ENCODE peak calls at places on chromosomes 13 and 19, in seven cellular contexts. K, C, M, Y, E, N and T are unnamed samples.

GRCh38 chr19:38669532-38669931 is 22.1 kb downstream of the ACTN4 start:
- DNase-seq in K (peak; percentile 69), C (no peak), M (no peak), Y (no peak), E (no peak), N (no peak), T (no peak)

GRCh38 chr19:56252699-56253422 is 19.7 kb upstream of the EDDM13 start:
- DNase-seq in K (peak; percentile 53), C (peak; percentile 35), M (peak; percentile 83), Y (peak; percentile 86), E (peak; percentile 28), N (peak; percentile 43), T (peak; percentile 31)

GRCh38 chr19:44076325-44076724 is 4.4 kb downstream of the ZNF284 start:
- DNase-seq in K (no peak), C (no peak), M (no peak), Y (no peak), E (no peak), N (no peak), T (no peak)

GRCh38 chr13:51456510-51456909 is 3.7 kb upstream of the INTS6 start:
- DNase-seq in K (no peak), C (no peak), M (no peak), Y (no peak), E (no peak), N (no peak), T (no peak)

GRCh38 chr19:35733180-35734125 is 8.8 kb downstream of the IGFLR1 start:
- DNase-seq in K (no peak), C (no peak), M (no peak), Y (no peak), E (no peak), N (no peak), T (no peak)

GRCh38 chr13:75312884-75313520 is 169.0 kb downstream of the TBC1D4 start:
- DNase-seq in K (peak; percentile 7), C (no peak), M (no peak), Y (no peak), E (no peak), N (no peak), T (no peak)

GRCh38 chr13:39892731-39893293 is 237.3 kb downstream of the COG6 start:
- DNase-seq in K (no peak), C (no peak), M (no peak), Y (peak; percentile 12), E (no peak), N (no peak), T (no peak)

GRCh38 chr13:67474114-67474513 is 244.0 kb upstream of the PCDH9 start:
- DNase-seq in K (no peak), C (no peak), M (no peak), Y (no peak), E (no peak), N (no peak), T (no peak)

GRCh38 chr13:42176286-42176685 is 95.7 kb upstream of the AKAP11 start:
- DNase-seq in K (no peak), C (no peak), M (no peak), Y (no peak), E (no peak), N (no peak), T (no peak)

GRCh38 chr19:46373573-46374359 is 26.9 kb downstream of the PPP5C start:
- DNase-seq in K (no peak), C (peak; percentile 98), M (peak; percentile 94), Y (peak; percentile 99), E (peak; percentile 61), N (no peak), T (peak; percentile 59)

GRCh38 chr13:65638572-65639168 is 1591.5 kb downstream of the PCDH9 start:
- DNase-seq in K (peak; percentile 58), C (no peak), M (no peak), Y (no peak), E (no peak), N (no peak), T (no peak)

GRCh38 chr13:104869501-104869900 is 1666.0 kb downstream of the EFNB2 start:
- DNase-seq in K (peak; percentile 77), C (no peak), M (no peak), Y (no peak), E (no peak), N (no peak), T (no peak)

GRCh38 chr13:20118268-20119140 is 42.3 kb downstream of the GJA3 start:
- DNase-seq in K (no peak), C (no peak), M (peak; percentile 76), Y (peak; percentile 75), E (peak; percentile 37), N (no peak), T (peak; percentile 72)

GRCh38 chr13:108345016-108345415 is 75.5 kb downstream of the TNFSF13B start:
- DNase-seq in K (no peak), C (no peak), M (no peak), Y (no peak), E (no peak), N (no peak), T (no peak)

GRCh38 chr19:18435848-18436631 is 1.9 kb downstream of the ISYNA1 start:
- DNase-seq in K (no peak), C (no peak), M (no peak), Y (no peak), E (no peak), N (no peak), T (peak; percentile 58)

GRCh38 chr19:38729653-38730469 is 14.4 kb downstream of the CAPN12 start:
- DNase-seq in K (peak; percentile 66), C (peak; percentile 55), M (peak; percentile 80), Y (peak; percentile 78), E (peak; percentile 58), N (peak; percentile 77), T (peak; percentile 83)

GRCh38 chr19:47487551-47488515 is 3.8 kb upstream of the KPTN start:
- DNase-seq in K (peak; percentile 81), C (no peak), M (no peak), Y (no peak), E (no peak), N (no peak), T (no peak)

GRCh38 chr19:51784922-51785690 is 9.9 kb upstream of the FPR3 start:
- DNase-seq in K (peak; percentile 94), C (peak; percentile 20), M (peak; percentile 50), Y (peak; percentile 11), E (peak; percentile 60), N (no peak), T (no peak)

GRCh38 chr19:55857974-55858373 is 21.6 kb downstream of the NLRP4 start:
- DNase-seq in K (no peak), C (no peak), M (no peak), Y (no peak), E (no peak), N (no peak), T (no peak)

GRCh38 chr13:22114630-22115311 is 443.9 kb downstream of the FGF9 start:
- DNase-seq in K (peak; percentile 81), C (no peak), M (no peak), Y (no peak), E (peak; percentile 13), N (peak; percentile 30), T (no peak)

GRCh38 chr19:12156254-12157058 is at the start of gene ZNF625:
- DNase-seq in K (peak; percentile 58), C (peak; percentile 82), M (peak; percentile 83), Y (peak; percentile 91), E (peak; percentile 57), N (peak; percentile 72), T (peak; percentile 87)

GRCh38 chr13:110880627-110881026 is 34.2 kb downstream of the ANKRD10 start:
- DNase-seq in K (no peak), C (no peak), M (no peak), Y (no peak), E (no peak), N (no peak), T (no peak)

GRCh38 chr19:5292453-5292842 is 48.2 kb downstream of the PTPRS start:
- DNase-seq in K (peak; percentile 62), C (no peak), M (peak; percentile 30), Y (peak; percentile 69), E (peak; percentile 26), N (no peak), T (no peak)

GRCh38 chr19:5294403-5295160 is 46.0 kb downstream of the PTPRS start:
- DNase-seq in K (no peak), C (no peak), M (no peak), Y (no peak), E (no peak), N (no peak), T (no peak)

GRCh38 chr19:5291588-5292193 is 48.9 kb downstream of the PTPRS start:
- DNase-seq in K (no peak), C (no peak), M (no peak), Y (no peak), E (no peak), N (no peak), T (no peak)

GRCh38 chr19:5293607-5294089 is 47.0 kb downstream of the PTPRS start:
- DNase-seq in K (no peak), C (peak; percentile 33), M (no peak), Y (peak; percentile 30), E (no peak), N (no peak), T (peak; percentile 65)

DNA sequence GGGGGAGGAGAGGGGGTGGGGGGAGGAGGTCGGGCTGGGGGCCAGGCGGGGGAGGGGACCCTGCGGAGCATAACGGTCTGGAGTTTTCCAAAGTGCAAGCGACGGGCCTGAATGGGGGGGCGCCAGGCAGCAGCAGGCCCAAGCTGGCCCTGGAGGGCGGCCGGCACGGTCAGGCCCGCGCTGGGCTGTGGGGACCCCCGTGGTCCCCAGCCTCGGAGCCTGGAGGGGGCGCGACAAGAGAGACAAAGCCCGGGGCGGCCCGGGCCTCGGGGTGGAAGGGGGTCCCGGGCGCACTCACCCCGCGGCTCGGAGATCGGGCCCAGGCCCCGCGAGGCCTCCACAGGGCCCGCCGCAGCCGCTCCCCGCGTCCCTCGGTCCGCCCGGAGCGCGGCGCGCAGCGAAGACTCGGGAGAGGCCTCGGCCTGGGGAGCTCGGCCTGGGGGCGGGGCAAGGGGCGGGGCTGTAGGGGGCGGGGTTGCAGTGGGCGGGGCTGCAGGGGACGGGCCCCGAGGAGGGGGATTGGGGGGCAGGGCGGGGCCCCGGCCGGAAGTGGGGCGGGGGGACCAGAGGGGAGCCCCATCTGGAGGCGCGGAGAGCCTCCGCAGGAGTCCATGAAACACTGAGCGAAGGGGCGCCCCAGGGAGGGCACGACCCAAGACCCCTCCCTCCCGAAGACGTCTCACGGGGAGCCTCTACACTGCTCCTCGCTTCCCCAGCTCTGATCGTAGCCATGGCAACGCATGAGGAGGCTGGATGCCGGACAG is 47.6 kb downstream of the PTPRS start:
- DNase-seq in K (peak; percentile 61), C (peak; percentile 57), M (peak; percentile 46), Y (peak; percentile 73), E (peak; percentile 46), N (peak; percentile 86), T (peak; percentile 78)
- TF ChIP-seq POLR2A in K (no peak), C (no peak), M (no peak), Y (peak; percentile 40), E (peak; percentile 71), N (no peak), T (peak; percentile 66)

GRCh38 chr19:10107817-10108367 is 1.7 kb downstream of the PPAN start:
- DNase-seq in K (peak; percentile 24), C (no peak), M (no peak), Y (no peak), E (no peak), N (no peak), T (no peak)
- TF ChIP-seq POLR2A in K (no peak), C (no peak), M (no peak), Y (no peak), E (no peak), N (no peak), T (no peak)

GRCh38 chr13:31894931-31895330 is 136.6 kb upstream of the FRY start:
- DNase-seq in K (no peak), C (no peak), M (no peak), Y (no peak), E (no peak), N (no peak), T (no peak)
- TF ChIP-seq POLR2A in K (no peak), C (no peak), M (no peak), Y (no peak), E (no peak), N (no peak), T (no peak)

GRCh38 chr13:79404985-79405384 is 1.1 kb downstream of the RBM26 start:
- DNase-seq in K (peak; percentile 33), C (no peak), M (no peak), Y (no peak), E (no peak), N (no peak), T (no peak)
- TF ChIP-seq POLR2A in K (no peak), C (no peak), M (no peak), Y (no peak), E (no peak), N (no peak), T (no peak)